ENCODE peak calls at places on chromosomes 13 and 19, in four cellular contexts. B is tibial artery, J is upper lobe of left lung, V is GM23248. M is an unnamed sample. For H3K4me1 and H3K36me3, the result is how much of the 10 kb centered on the place peaks cover.

GRCh38 chr13:41418751-41419150 is 38.6 kb upstream of the RGCC start:
- DNase-seq in B (no peak), J (no peak), V (no peak), M (no peak)

GRCh38 chr13:20828540-20829364 is 55.0 kb upstream of the EEF1AKMT1 start:
- DNase-seq in B (no peak), J (no peak), V (peak), M (no peak)

GRCh38 chr13:77697208-77698103 is at the start of gene SLAIN1:
- DNase-seq in B (peak), J (peak), V (peak), M (peak)

GRCh38 chr19:49880162-49880869 is 2.8 kb downstream of the TBC1D17 start:
- DNase-seq in B (no peak), J (no peak), V (no peak), M (no peak)

GRCh38 chr19:45528744-45529453 is 21.6 kb downstream of the VASP start:
- DNase-seq in B (no peak), J (no peak), V (no peak), M (no peak)

GRCh38 chr13:100542546-100543156 is 45.9 kb downstream of the GGACT start:
- DNase-seq in B (no peak), J (peak), V (peak), M (no peak)

GRCh38 chr19:38737297-38737865 is 6.9 kb downstream of the CAPN12 start:
- DNase-seq in B (no peak), J (no peak), V (no peak), M (peak)

GRCh38 chr19:49339364-49340068 is 4.3 kb downstream of the CD37 start:
- DNase-seq in B (peak), J (peak), V (peak), M (peak)

GRCh38 chr13:72651196-72651595 is 76.2 kb downstream of the MZT1 start:
- DNase-seq in B (no peak), J (no peak), V (no peak), M (no peak)

GRCh38 chr13:105278797-105279425 is 1256.6 kb downstream of the EFNB2 start:
- DNase-seq in B (no peak), J (no peak), V (no peak), M (no peak)

GRCh38 chr13:44311011-44311481 is 62.6 kb upstream of the SERP2 start:
- DNase-seq in B (no peak), J (peak), V (peak), M (no peak)

GRCh38 chr13:44308352-44308751 is 65.3 kb upstream of the SERP2 start:
- DNase-seq in B (no peak), J (no peak), V (no peak), M (no peak)

GRCh38 chr13:44312131-44312530 is 61.5 kb upstream of the SERP2 start:
- DNase-seq in B (no peak), J (no peak), V (no peak), M (no peak)

GRCh38 chr13:44307844-44308243 is 65.8 kb upstream of the SERP2 start:
- DNase-seq in B (no peak), J (no peak), V (no peak), M (no peak)

GRCh38 chr13:44309771-44310767 is 63.6 kb upstream of the SERP2 start:
- DNase-seq in B (no peak), J (no peak), V (no peak), M (no peak)
- H3K4me1 ChIP-seq in B (half or more), J (under half), V (under half), M (under half)

GRCh38 chr13:106526748-106527488 is 8.5 kb downstream of the EFNB2 start:
- DNase-seq in B (no peak), J (no peak), V (no peak), M (no peak)

GRCh38 chr13:106525865-106526264 is 9.6 kb downstream of the EFNB2 start:
- DNase-seq in B (no peak), J (no peak), V (no peak), M (no peak)

GRCh38 chr13:106528711-106529414 is 6.6 kb downstream of the EFNB2 start:
- DNase-seq in B (no peak), J (no peak), V (no peak), M (no peak)

GRCh38 chr13:106529415-106530208 is 5.8 kb downstream of the EFNB2 start:
- DNase-seq in B (no peak), J (no peak), V (no peak), M (no peak)

DNA sequence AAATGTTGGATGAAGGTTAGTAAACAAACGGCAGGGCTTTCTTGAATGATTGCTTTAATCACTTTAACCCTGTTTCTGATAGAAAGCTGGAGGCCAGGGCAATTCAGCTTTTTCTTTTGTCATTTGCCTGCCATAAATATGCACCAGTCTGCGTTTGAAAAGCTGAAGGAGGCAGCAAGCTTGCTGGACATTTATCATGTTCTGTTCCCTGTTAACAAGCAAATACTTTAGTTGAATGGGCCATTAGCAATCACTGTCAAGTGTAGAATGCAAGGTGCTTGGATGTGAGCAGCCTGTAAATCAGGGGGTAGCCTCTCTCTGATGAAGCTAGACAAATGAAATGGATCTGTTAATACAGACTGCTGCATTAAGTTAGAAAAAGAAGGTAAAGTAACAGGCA is 7.7 kb downstream of the EFNB2 start:
- DNase-seq in B (no peak), J (no peak), V (no peak), M (no peak)
- H3K36me3 ChIP-seq in B (under half), J (under half), V (under half), M (under half)

GRCh38 chr19:30873003-30873402 is 476.2 kb downstream of the TSHZ3 start:
- DNase-seq in B (no peak), J (no peak), V (no peak), M (no peak)

GRCh38 chr19:30871979-30872378 is 477.3 kb downstream of the TSHZ3 start:
- DNase-seq in B (no peak), J (no peak), V (no peak), M (no peak)

GRCh38 chr19:30877591-30878230 is 471.5 kb downstream of the TSHZ3 start:
- DNase-seq in B (peak), J (peak), V (no peak), M (no peak)

GRCh38 chr19:30870861-30871260 is 478.4 kb downstream of the TSHZ3 start:
- DNase-seq in B (no peak), J (no peak), V (peak), M (no peak)

DNA sequence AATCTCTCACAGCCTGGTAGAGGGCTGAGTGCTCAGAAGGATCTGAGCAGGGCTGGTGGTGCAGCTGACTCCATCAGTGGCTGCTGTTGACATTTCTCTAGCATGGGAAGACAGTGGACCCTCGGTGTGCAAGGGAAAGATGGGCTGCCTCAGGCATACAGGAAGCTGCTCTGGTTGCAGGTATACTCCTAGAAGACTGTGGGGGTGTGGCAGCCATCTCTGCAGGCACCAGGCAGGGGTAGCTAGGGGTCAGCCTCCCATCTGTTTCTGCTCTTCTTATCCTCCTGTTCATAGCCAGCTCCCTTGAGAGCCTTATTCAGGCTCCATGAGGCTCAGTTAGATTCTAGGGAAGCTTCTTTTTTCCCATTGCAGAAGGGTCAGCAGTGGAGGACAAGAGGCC is 475.5 kb downstream of the TSHZ3 start:
- DNase-seq in B (no peak), J (no peak), V (no peak), M (no peak)
- H3K4me3 ChIP-seq in B (no peak), J (no peak), V (no peak), M (no peak)

GRCh38 chr13:98524391-98524790 is 52.5 kb downstream of the STK24 start:
- DNase-seq in B (no peak), J (no peak), V (no peak), M (no peak)
- H3K4me1 ChIP-seq in B (half or more), J (under half), V (under half), M (under half)

GRCh38 chr19:6834433-6834832 is 52.9 kb upstream of the ADGRE1 start:
- DNase-seq in B (peak), J (no peak), V (no peak), M (no peak)

GRCh38 chr19:6828698-6829633 is 56.5 kb downstream of the VAV1 start:
- DNase-seq in B (peak), J (no peak), V (peak), M (no peak)

GRCh38 chr19:6833166-6833790 is 54.1 kb upstream of the ADGRE1 start:
- DNase-seq in B (peak), J (no peak), V (no peak), M (no peak)

GRCh38 chr19:6835501-6835900 is 51.9 kb upstream of the ADGRE1 start:
- DNase-seq in B (no peak), J (no peak), V (no peak), M (no peak)

GRCh38 chr19:6832412-6832811 is 55.0 kb upstream of the ADGRE1 start:
- DNase-seq in B (no peak), J (no peak), V (no peak), M (no peak)
- H3K36me3 ChIP-seq in B (under half), J (under half), V (under half), M (under half)

GRCh38 chr13:30863231-30863630 is 42.8 kb upstream of the MEDAG start:
- DNase-seq in B (no peak), J (no peak), V (no peak), M (no peak)

GRCh38 chr13:30863796-30864195 is 42.3 kb upstream of the MEDAG start:
- DNase-seq in B (no peak), J (no peak), V (no peak), M (no peak)

GRCh38 chr13:30864352-30865130 is 41.5 kb upstream of the MEDAG start:
- DNase-seq in B (peak), J (no peak), V (peak), M (no peak)

GRCh38 chr13:30866692-30867669 is 39.1 kb upstream of the MEDAG start:
- DNase-seq in B (no peak), J (no peak), V (no peak), M (no peak)

DNA sequence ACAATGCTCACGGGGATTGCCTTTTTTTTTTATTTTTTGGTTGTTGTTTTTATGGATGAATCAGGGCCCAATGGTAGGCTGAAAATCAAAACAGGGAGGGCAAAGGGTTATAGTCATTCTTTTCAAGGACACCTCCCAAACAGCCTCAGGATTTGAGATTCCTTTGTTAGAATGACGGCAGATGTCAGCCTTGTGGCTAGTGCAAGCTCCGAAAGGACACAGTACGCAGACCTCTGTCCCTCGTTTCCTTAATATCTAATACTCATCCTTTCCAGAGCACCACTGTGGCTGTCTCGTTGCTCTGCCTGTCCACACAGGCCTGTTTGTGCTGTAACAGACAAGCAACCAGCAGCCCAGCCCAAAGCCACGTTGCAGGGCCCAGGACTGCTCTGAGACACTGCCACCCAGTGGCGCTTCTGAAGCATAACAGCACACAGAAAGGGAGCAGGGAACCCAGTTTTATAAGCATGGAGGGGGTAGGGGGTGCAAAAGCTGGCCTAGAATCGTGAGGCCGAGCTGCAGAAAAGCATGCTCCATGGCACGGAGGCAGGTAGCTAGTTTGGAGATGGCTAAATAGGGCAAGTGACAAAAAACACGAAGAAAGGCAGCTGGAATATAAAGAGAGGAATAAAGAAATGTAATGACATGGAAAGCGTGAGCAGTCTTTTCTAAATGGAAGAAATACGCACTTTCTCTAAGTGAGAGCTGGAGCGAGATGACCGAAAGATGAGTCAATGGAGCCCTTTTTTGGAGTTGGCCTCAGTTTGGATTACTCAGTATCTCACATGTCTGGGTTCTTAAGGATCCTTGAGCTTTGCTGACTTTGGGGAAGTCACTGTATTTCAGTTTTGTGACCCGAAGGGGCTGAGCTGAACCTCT is 40.7 kb upstream of the MEDAG start:
- DNase-seq in B (peak), J (peak), V (peak), M (peak)
- H3K4me3 ChIP-seq in B (no peak), J (no peak), V (peak), M (no peak)

GRCh38 chr19:42123765-42124164 is 8.5 kb downstream of the POU2F2 start:
- DNase-seq in B (no peak), J (no peak), V (no peak), M (no peak)
- H3K4me1 ChIP-seq in B (under half), J (under half), V (under half), M (under half)

DNA sequence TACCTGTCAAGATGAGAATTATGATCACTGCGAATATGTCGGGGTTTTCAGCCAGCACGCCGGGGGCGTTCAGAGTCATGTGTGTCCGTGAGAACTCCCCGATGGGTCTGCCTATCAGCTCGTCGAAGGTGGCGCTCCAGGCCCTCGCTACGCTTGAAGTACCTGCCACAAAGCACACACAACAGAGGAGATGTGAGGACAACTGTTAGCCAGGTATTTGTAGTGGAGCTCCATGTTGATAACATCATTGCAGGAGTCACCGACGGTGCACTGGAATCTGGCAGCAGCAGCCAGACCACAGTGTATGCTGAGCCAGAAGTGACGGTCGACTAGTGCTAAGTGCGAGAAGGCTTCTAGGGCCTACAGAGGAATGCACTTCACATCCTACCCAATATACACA is 62.7 kb downstream of the SLC7A1 start:
- DNase-seq in B (no peak), J (peak), V (peak), M (no peak)
- H3K36me3 ChIP-seq in B (half or more), J (under half), V (half or more), M (under half)

M was measured in aorta.